ENCODE peak calls at places on chromosomes 6 and 20, in six cellular contexts. One of them, this sample, is unnamed.

GRCh38 chr6:7052441-7052936 is 55.3 kb upstream of the RREB1 start:
- DNase-seq in astrocyte of the spinal cord: peak
- DNase-seq in kidney epithelial cell: peak
- DNase-seq in ascending aorta: no peak
- DNase-seq in MM.1S: no peak
- DNase-seq in stomach: peak
- DNase-seq in this sample: no peak

GRCh38 chr6:121436966-121437756 is 1.7 kb downstream of the GJA1 start:
- DNase-seq in astrocyte of the spinal cord: peak
- DNase-seq in kidney epithelial cell: no peak
- DNase-seq in ascending aorta: peak
- DNase-seq in MM.1S: peak
- DNase-seq in stomach: no peak
- DNase-seq in this sample: no peak

GRCh38 chr6:4805553-4806307 is 29.5 kb downstream of the CDYL start:
- DNase-seq in astrocyte of the spinal cord: peak
- DNase-seq in kidney epithelial cell: no peak
- DNase-seq in ascending aorta: no peak
- DNase-seq in MM.1S: no peak
- DNase-seq in stomach: peak
- DNase-seq in this sample: no peak

GRCh38 chr6:146805546-146806325 is 207.0 kb downstream of the ADGB start:
- DNase-seq in astrocyte of the spinal cord: no peak
- DNase-seq in kidney epithelial cell: no peak
- DNase-seq in ascending aorta: no peak
- DNase-seq in MM.1S: no peak
- DNase-seq in stomach: no peak
- DNase-seq in this sample: no peak

GRCh38 chr6:139888691-139889122 is 514.3 kb upstream of the CITED2 start:
- DNase-seq in astrocyte of the spinal cord: no peak
- DNase-seq in kidney epithelial cell: no peak
- DNase-seq in ascending aorta: no peak
- DNase-seq in MM.1S: no peak
- DNase-seq in stomach: no peak
- DNase-seq in this sample: no peak

GRCh38 chr6:169450097-169450496 is 196.5 kb upstream of the THBS2 start:
- DNase-seq in astrocyte of the spinal cord: peak
- DNase-seq in kidney epithelial cell: no peak
- DNase-seq in ascending aorta: no peak
- DNase-seq in MM.1S: no peak
- DNase-seq in stomach: no peak
- DNase-seq in this sample: no peak

GRCh38 chr20:20552076-20552475 is 160.4 kb downstream of the RALGAPA2 start:
- DNase-seq in astrocyte of the spinal cord: no peak
- DNase-seq in kidney epithelial cell: no peak
- DNase-seq in ascending aorta: no peak
- DNase-seq in MM.1S: no peak
- DNase-seq in stomach: no peak
- DNase-seq in this sample: no peak

GRCh38 chr6:34597605-34598353 is 41.6 kb upstream of the SPDEF start:
- DNase-seq in astrocyte of the spinal cord: no peak
- DNase-seq in kidney epithelial cell: no peak
- DNase-seq in ascending aorta: no peak
- DNase-seq in MM.1S: no peak
- DNase-seq in stomach: no peak
- DNase-seq in this sample: no peak

GRCh38 chr20:19212524-19213502 is at the start of gene SLC24A3:
- DNase-seq in astrocyte of the spinal cord: peak
- DNase-seq in kidney epithelial cell: peak
- DNase-seq in ascending aorta: peak
- DNase-seq in MM.1S: peak
- DNase-seq in stomach: peak
- DNase-seq in this sample: no peak

GRCh38 chr6:2157441-2158127 is 87.8 kb downstream of the GMDS start:
- DNase-seq in astrocyte of the spinal cord: peak
- DNase-seq in kidney epithelial cell: peak
- DNase-seq in ascending aorta: no peak
- DNase-seq in MM.1S: peak
- DNase-seq in stomach: no peak
- DNase-seq in this sample: peak

GRCh38 chr20:9884061-9884460 is 45.2 kb upstream of the PAK5 start:
- DNase-seq in astrocyte of the spinal cord: no peak
- DNase-seq in kidney epithelial cell: no peak
- DNase-seq in ascending aorta: no peak
- DNase-seq in MM.1S: no peak
- DNase-seq in stomach: no peak
- DNase-seq in this sample: no peak

GRCh38 chr6:80769101-80769500 is 662.6 kb downstream of the BCKDHB start:
- DNase-seq in astrocyte of the spinal cord: peak
- DNase-seq in kidney epithelial cell: no peak
- DNase-seq in ascending aorta: no peak
- DNase-seq in MM.1S: no peak
- DNase-seq in stomach: no peak
- DNase-seq in this sample: no peak

GRCh38 chr6:57064809-57065208 is 18.3 kb downstream of the KIAA1586 start:
- DNase-seq in astrocyte of the spinal cord: peak
- DNase-seq in kidney epithelial cell: no peak
- DNase-seq in ascending aorta: no peak
- DNase-seq in MM.1S: no peak
- DNase-seq in stomach: no peak
- DNase-seq in this sample: no peak

GRCh38 chr20:12925214-12925755 is 83.5 kb upstream of the SPTLC3 start:
- DNase-seq in astrocyte of the spinal cord: peak
- DNase-seq in kidney epithelial cell: peak
- DNase-seq in ascending aorta: no peak
- DNase-seq in MM.1S: peak
- DNase-seq in stomach: peak
- DNase-seq in this sample: peak

GRCh38 chr6:7414811-7415210 is 25.2 kb downstream of the RIOK1 start:
- DNase-seq in astrocyte of the spinal cord: no peak
- DNase-seq in kidney epithelial cell: peak
- DNase-seq in ascending aorta: no peak
- DNase-seq in MM.1S: no peak
- DNase-seq in stomach: no peak
- DNase-seq in this sample: no peak

GRCh38 chr20:19832875-19833274 is 74.8 kb downstream of the RIN2 start:
- DNase-seq in astrocyte of the spinal cord: no peak
- DNase-seq in kidney epithelial cell: no peak
- DNase-seq in ascending aorta: no peak
- DNase-seq in MM.1S: no peak
- DNase-seq in stomach: no peak
- DNase-seq in this sample: no peak

GRCh38 chr20:34300809-34301586 is 2.2 kb downstream of the AHCY start:
- DNase-seq in astrocyte of the spinal cord: no peak
- DNase-seq in kidney epithelial cell: no peak
- DNase-seq in ascending aorta: no peak
- DNase-seq in MM.1S: no peak
- DNase-seq in stomach: no peak
- DNase-seq in this sample: no peak

GRCh38 chr6:144064831-144065668 is 30.3 kb downstream of the SF3B5 start:
- DNase-seq in astrocyte of the spinal cord: no peak
- DNase-seq in kidney epithelial cell: no peak
- DNase-seq in ascending aorta: no peak
- DNase-seq in MM.1S: no peak
- DNase-seq in stomach: no peak
- DNase-seq in this sample: no peak

GRCh38 chr6:11207199-11207968 is 25.1 kb downstream of the NEDD9 start:
- DNase-seq in astrocyte of the spinal cord: peak
- DNase-seq in kidney epithelial cell: peak
- DNase-seq in ascending aorta: peak
- DNase-seq in MM.1S: no peak
- DNase-seq in stomach: peak
- DNase-seq in this sample: peak
- H3K4me3 ChIP-seq in astrocyte of the spinal cord: no peak
- H3K4me3 ChIP-seq in kidney epithelial cell: no peak
- H3K4me3 ChIP-seq in ascending aorta: peak
- H3K4me3 ChIP-seq in MM.1S: no peak
- H3K4me3 ChIP-seq in stomach: no peak
- H3K4me3 ChIP-seq in this sample: no peak

DNA sequence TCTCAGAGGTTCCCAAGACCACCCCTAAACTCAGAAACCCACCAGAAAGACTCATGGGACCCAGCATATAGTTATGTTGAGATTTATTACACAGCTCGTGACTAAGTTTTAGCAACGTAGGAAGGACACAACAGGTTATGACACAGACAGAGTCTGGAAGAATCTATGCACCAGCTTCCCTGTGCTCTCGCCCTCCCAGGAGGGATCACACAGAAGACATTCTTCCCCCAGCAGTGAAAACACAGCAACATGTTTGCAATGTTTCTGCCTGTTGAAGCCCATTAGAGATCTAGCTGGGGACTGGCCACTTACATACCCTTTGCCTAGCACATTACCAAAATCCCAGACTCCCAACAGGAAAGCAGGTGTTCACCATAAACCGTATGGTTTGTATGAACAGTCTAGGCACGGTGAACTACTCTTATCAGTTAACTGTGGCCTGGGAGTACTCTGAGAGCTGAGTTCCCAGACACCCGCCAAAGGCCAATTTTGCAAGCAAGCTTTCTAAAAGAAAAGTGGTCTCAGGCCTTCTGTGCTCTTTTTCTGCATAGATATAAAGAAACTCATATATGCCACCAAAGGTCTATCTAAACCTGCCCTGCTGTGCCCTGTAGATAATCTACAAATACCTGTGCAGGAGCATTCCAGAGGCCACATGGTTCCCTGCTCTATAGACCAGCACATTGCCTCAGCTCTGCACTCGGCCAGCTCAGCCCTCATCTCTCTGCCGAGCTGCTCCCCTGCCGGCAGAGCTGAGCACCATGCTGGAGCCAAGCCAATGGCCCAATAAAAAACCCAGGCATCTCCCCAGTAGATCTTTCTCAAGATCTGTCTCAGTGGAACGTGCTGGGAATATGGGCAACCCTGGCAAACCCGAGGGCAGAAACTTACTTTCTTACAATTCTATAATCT is 69.6 kb upstream of the SMIM28 start:
- DNase-seq in astrocyte of the spinal cord: peak
- DNase-seq in kidney epithelial cell: no peak
- DNase-seq in ascending aorta: no peak
- DNase-seq in MM.1S: no peak
- DNase-seq in stomach: peak
- DNase-seq in this sample: no peak
- TF ChIP-seq CTCF in astrocyte of the spinal cord: peak
- TF ChIP-seq CTCF in kidney epithelial cell: peak
- TF ChIP-seq CTCF in ascending aorta: no peak
- TF ChIP-seq CTCF in MM.1S: no peak
- TF ChIP-seq CTCF in stomach: no peak
- TF ChIP-seq CTCF in this sample: peak

GRCh38 chr6:160088774-160089533 is 32.7 kb upstream of the SLC22A1 start:
- DNase-seq in astrocyte of the spinal cord: no peak
- DNase-seq in kidney epithelial cell: no peak
- DNase-seq in ascending aorta: no peak
- DNase-seq in MM.1S: no peak
- DNase-seq in stomach: no peak
- DNase-seq in this sample: no peak
- H3K4me3 ChIP-seq in astrocyte of the spinal cord: no peak
- H3K4me3 ChIP-seq in kidney epithelial cell: no peak
- H3K4me3 ChIP-seq in ascending aorta: peak
- H3K4me3 ChIP-seq in MM.1S: no peak
- H3K4me3 ChIP-seq in stomach: no peak
- H3K4me3 ChIP-seq in this sample: no peak

GRCh38 chr20:4261333-4262284 is 246.3 kb upstream of the RNF24 start:
- DNase-seq in astrocyte of the spinal cord: peak
- DNase-seq in kidney epithelial cell: no peak
- DNase-seq in ascending aorta: no peak
- DNase-seq in MM.1S: no peak
- DNase-seq in stomach: no peak
- DNase-seq in this sample: no peak
- TF ChIP-seq CTCF in astrocyte of the spinal cord: peak
- TF ChIP-seq CTCF in kidney epithelial cell: no peak
- TF ChIP-seq CTCF in ascending aorta: no peak
- TF ChIP-seq CTCF in MM.1S: no peak
- TF ChIP-seq CTCF in stomach: no peak
- TF ChIP-seq CTCF in this sample: no peak

DNA sequence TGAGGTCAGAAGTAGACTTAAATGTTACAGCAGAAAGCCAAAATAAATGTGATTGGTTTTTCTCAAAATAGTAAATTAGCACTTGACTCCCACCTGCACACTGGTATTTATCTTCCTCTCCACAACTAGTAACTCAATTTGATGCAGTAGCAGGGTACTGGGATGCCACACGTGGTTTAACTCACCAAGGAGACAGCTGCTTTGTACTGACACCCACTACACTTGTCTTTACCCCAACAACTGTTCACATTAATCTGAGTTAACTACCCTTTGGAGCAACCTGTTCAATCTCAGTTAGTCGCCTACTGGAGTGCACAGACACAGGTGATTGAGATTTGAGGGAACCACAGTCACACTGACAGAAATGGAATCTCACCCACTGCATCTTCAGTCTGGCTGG is 242.1 kb downstream of the PRKN start:
- DNase-seq in astrocyte of the spinal cord: no peak
- DNase-seq in kidney epithelial cell: no peak
- DNase-seq in ascending aorta: no peak
- DNase-seq in MM.1S: no peak
- DNase-seq in stomach: no peak
- DNase-seq in this sample: no peak
- H3K4me3 ChIP-seq in astrocyte of the spinal cord: no peak
- H3K4me3 ChIP-seq in kidney epithelial cell: no peak
- H3K4me3 ChIP-seq in ascending aorta: peak
- H3K4me3 ChIP-seq in MM.1S: no peak
- H3K4me3 ChIP-seq in stomach: peak
- H3K4me3 ChIP-seq in this sample: no peak

DNA sequence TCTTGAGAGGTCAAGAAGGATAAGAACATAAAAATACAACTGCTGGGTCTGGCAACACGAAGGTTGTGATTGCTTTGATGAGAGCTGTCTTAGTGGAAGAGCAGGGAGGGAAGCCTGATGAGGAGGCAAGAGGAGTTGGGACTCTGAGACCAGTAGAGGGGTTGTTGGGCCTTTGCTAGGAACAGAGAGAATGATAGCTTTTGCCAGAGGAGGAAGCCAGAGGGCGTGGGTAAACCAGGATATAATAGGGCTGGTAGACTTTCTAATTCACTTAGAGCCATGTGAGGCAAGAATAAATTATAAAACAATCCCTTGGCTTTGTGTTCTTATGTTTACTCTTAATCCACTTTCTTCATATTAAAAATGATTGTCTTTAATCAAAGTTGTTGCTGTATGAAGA is 78.6 kb downstream of the RCAN2 start:
- DNase-seq in astrocyte of the spinal cord: no peak
- DNase-seq in kidney epithelial cell: no peak
- DNase-seq in ascending aorta: no peak
- DNase-seq in MM.1S: no peak
- DNase-seq in stomach: no peak
- DNase-seq in this sample: no peak
- TF ChIP-seq CTCF in astrocyte of the spinal cord: no peak
- TF ChIP-seq CTCF in kidney epithelial cell: no peak
- TF ChIP-seq CTCF in ascending aorta: no peak
- TF ChIP-seq CTCF in MM.1S: no peak
- TF ChIP-seq CTCF in stomach: no peak
- TF ChIP-seq CTCF in this sample: no peak